ENCODE peak calls at places on chromosomes 7 and 10, in four cellular contexts. Q, J, D and E are unnamed samples.

GRCh38 chr7:74479066-74479781 is 25.5 kb downstream of the GTF2IRD1 start:
- DNase-seq in Q (no peak), J (no peak), D (no peak), E (no peak)

GRCh38 chr10:62384057-62384446 is 9.9 kb downstream of the ZNF365 start:
- DNase-seq in Q (no peak), J (peak; percentile 10), D (no peak), E (peak; percentile 31)

GRCh38 chr10:71975087-71975890 is 11.1 kb downstream of the CHST3 start:
- DNase-seq in Q (no peak), J (no peak), D (no peak), E (no peak)

GRCh38 chr7:137953692-137954470 is 48.0 kb downstream of the CREB3L2 start:
- DNase-seq in Q (peak; percentile 53), J (peak; percentile 90), D (no peak), E (peak; percentile 76)

GRCh38 chr10:43389867-43390266 is 18.4 kb downstream of the FXYD4 start:
- DNase-seq in Q (peak; percentile 20), J (no peak), D (no peak), E (no peak)

GRCh38 chr7:133572087-133572486 is 319.2 kb downstream of the EXOC4 start:
- DNase-seq in Q (no peak), J (peak; percentile 23), D (no peak), E (no peak)

GRCh38 chr7:19442016-19442785 is 266.6 kb downstream of the POLR1F start:
- DNase-seq in Q (no peak), J (peak; percentile 55), D (no peak), E (peak; percentile 30)

GRCh38 chr10:659710-660141 is 29.7 kb downstream of the DIP2C start:
- DNase-seq in Q (no peak), J (no peak), D (no peak), E (peak; percentile 71)

GRCh38 chr10:97796651-97797050 is 24.9 kb upstream of the SFRP5 start:
- DNase-seq in Q (no peak), J (no peak), D (no peak), E (no peak)

GRCh38 chr10:30782543-30783461 is 153.2 kb upstream of the LYZL2 start:
- DNase-seq in Q (no peak), J (no peak), D (no peak), E (no peak)

GRCh38 chr10:13720699-13721098 is 133.9 kb downstream of the PRPF18 start:
- DNase-seq in Q (no peak), J (no peak), D (no peak), E (no peak)

GRCh38 chr10:557792-558328 is 131.6 kb downstream of the DIP2C start:
- DNase-seq in Q (no peak), J (peak; percentile 53), D (no peak), E (no peak)

GRCh38 chr7:132161976-132162375 is 414.3 kb downstream of the PLXNA4 start:
- DNase-seq in Q (no peak), J (no peak), D (no peak), E (no peak)

GRCh38 chr10:117342638-117343037 is 32.6 kb downstream of the PDZD8 start:
- DNase-seq in Q (no peak), J (peak; percentile 42), D (no peak), E (no peak)

GRCh38 chr7:20653636-20654035 is 38.2 kb downstream of the ABCB5 start:
- DNase-seq in Q (no peak), J (no peak), D (no peak), E (no peak)

GRCh38 chr10:29239569-29240472 is 49.0 kb upstream of the LYZL1 start:
- DNase-seq in Q (peak; percentile 52), J (peak; percentile 47), D (peak; percentile 76), E (peak; percentile 4)

GRCh38 chr7:20624666-20625385 is 9.4 kb downstream of the ABCB5 start:
- DNase-seq in Q (no peak), J (peak; percentile 39), D (no peak), E (no peak)

GRCh38 chr10:116263870-116264269 is 9.1 kb downstream of the GFRA1 start:
- DNase-seq in Q (no peak), J (no peak), D (no peak), E (no peak)

GRCh38 chr10:95422196-95422595 is 131.4 kb upstream of the PDLIM1 start:
- DNase-seq in Q (no peak), J (no peak), D (no peak), E (no peak)

GRCh38 chr10:57294698-57295097 is 933.6 kb upstream of the ZWINT start:
- DNase-seq in Q (no peak), J (no peak), D (no peak), E (no peak)

GRCh38 chr7:6501586-6502564 is 49.4 kb downstream of the GRID2IP start:
- DNase-seq in Q (no peak), J (no peak), D (no peak), E (no peak)

GRCh38 chr10:131751827-131752775 is 148.7 kb upstream of the PPP2R2D start:
- DNase-seq in Q (no peak), J (no peak), D (no peak), E (no peak)

GRCh38 chr7:4831723-4832495 is 29.9 kb downstream of the PAPOLB start:
- DNase-seq in Q (no peak), J (no peak), D (no peak), E (no peak)

GRCh38 chr7:72213769-72214168 is 198.4 kb downstream of the CALN1 start:
- DNase-seq in Q (no peak), J (no peak), D (no peak), E (no peak)

GRCh38 chr10:71661060-71661622 is 58.4 kb downstream of the C10orf105 start:
- DNase-seq in Q (no peak), J (no peak), D (no peak), E (no peak)

GRCh38 chr7:87596136-87596535 is 4.5 kb downstream of the ABCB1 start:
- DNase-seq in Q (no peak), J (no peak), D (no peak), E (no peak)

GRCh38 chr10:101030492-101031127 is 319 bp downstream of the PDZD7 start:
- DNase-seq in Q (no peak), J (no peak), D (no peak), E (no peak)

GRCh38 chr10:60258429-60258797 is 131.3 kb downstream of the ANK3 start:
- DNase-seq in Q (no peak), J (no peak), D (no peak), E (no peak)

GRCh38 chr7:39463252-39463651 is 103.0 kb upstream of the YAE1 start:
- DNase-seq in Q (no peak), J (no peak), D (no peak), E (no peak)

GRCh38 chr10:104259999-104260774 is 5.5 kb downstream of the GSTO1 start:
- DNase-seq in Q (no peak), J (no peak), D (no peak), E (peak; percentile 70)

GRCh38 chr10:131724891-131725735 is 175.7 kb upstream of the PPP2R2D start:
- DNase-seq in Q (no peak), J (no peak), D (no peak), E (no peak)

GRCh38 chr10:123930340-123931001 is 38.9 kb upstream of the CPXM2 start:
- DNase-seq in Q (no peak), J (no peak), D (no peak), E (no peak)

GRCh38 chr7:129799350-129799955 is 153.3 kb downstream of the UBE2H start:
- DNase-seq in Q (peak; percentile 41), J (no peak), D (no peak), E (no peak)

GRCh38 chr10:98340261-98340675 is 72.3 kb upstream of the LOXL4 start:
- DNase-seq in Q (no peak), J (no peak), D (no peak), E (no peak)

GRCh38 chr7:66638309-66639099 is 9.8 kb downstream of the KCTD7 start:
- DNase-seq in Q (no peak), J (no peak), D (no peak), E (no peak)

DNA sequence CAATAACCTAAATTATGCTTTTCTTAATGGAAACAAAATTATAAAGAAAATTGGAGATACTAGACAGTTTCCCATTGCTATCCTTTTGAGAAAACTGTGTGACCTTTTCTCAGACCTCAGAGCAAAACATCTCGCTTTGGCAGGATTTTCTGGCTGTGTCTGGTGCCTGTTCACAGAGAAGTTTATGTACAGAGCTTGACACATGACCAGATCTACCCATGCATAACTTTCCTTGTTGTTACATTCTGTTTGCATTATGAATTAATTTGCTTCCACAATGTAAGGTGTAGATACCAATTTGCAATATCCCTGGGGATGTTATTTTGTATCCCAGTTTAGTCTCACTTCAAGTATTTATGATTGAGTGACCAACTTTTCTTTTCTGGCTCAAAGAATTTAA is 565.0 kb downstream of the XPNPEP1 start:
- DNase-seq in Q (no peak), J (no peak), D (no peak), E (no peak)
- H3K9me3 ChIP-seq in Q (no peaks in the 10 kb centered on the region), J (no peaks in the 10 kb centered on the region), D (no peaks in the 10 kb centered on the region), E (peaks cover 5% of the 10 kb centered on the region)

GRCh38 chr7:1425292-1426136 is 33.8 kb downstream of the MICALL2 start:
- DNase-seq in Q (peak; percentile 73), J (no peak), D (peak; percentile 73), E (no peak)
- TF ChIP-seq JUN in Q (no peak), J (no peak), D (no peak), E (no peak)

DNA sequence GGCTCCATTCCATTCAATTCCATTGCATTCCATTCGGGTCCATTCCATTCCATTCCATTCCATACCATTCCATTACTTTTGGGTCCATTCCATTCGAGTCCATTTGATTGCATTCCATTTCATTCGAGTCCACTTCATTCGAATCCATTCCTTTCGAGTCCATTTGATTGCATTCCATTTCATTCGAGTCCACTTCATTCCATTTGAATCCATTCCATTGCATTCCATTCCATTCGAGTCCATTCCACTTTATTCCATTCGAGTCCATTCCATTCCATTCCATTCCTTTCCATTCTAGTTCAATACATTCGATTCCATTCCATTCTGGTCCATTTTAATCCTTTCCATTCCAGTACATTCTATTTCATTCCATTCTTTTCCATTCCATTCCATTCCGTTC is 334.0 kb downstream of the ZNF33B start:
- DNase-seq in Q (no peak), J (no peak), D (no peak), E (peak; percentile 28)
- H3K9me3 ChIP-seq in Q (peaks cover 34% of the 10 kb centered on the region), J (peaks cover 29% of the 10 kb centered on the region), D (peaks cover 95% of the 10 kb centered on the region), E (peaks cover 52% of the 10 kb centered on the region)

DNA sequence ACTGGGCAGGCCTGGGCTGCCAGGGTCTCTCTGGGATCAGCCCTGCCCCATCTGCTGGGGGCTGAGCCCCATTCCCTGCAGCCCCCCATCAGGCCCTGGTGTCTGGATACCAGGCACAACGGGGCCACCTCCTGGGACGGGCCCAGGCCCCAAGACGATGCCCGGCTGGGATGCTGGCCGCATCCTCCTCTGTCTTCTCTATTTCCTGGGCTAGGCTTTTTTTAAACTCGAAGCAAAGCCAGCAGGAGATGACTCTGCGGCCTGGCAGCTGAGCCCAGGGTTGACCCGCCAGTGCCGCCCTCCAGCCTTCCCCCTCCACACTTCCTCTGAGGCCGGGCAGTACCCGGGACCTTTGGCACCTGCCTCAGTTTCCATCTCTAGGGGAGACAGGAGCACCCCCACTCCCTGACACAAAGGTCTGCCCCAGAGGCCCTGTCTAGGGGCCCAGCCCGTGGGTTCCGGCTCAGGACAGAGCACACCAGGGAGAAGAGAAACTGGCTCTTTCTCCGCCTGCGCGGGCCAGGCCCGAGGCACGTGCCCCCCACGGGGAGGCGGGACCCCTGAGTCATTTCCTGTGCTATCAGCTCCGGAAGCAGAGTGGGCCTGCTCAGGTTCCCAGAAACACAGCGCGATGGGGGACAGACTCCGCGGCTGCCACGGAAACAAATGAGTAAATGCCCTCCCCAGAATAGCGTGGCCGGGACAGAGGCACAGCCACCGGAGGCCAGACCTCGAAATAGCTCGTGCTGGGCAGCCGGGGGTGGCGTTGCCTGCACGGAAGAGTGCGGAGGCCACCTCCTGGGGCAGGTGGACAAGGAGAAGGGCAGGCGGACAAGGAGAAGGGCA is 84.6 kb upstream of the PDGFA start:
- DNase-seq in Q (peak; percentile 74), J (no peak), D (no peak), E (peak; percentile 93)
- TF ChIP-seq JUN in Q (peak; percentile 84), J (no peak), D (no peak), E (peak; percentile 69)